ENCODE peak calls at places on chromosomes 2 and 18, in six cellular contexts. I, K, L, J, A and R are unnamed samples.

GRCh38 chr2:53854678-53855077 is 5.1 kb downstream of the GPR75 start:
- DNase-seq in I (no peak), K (peak; percentile 10), L (no peak), J (no peak), A (no peak), R (no peak)

GRCh38 chr2:69997296-69998184 is 36.1 kb upstream of the ASPRV1 start:
- DNase-seq in I (peak; percentile 70), K (peak; percentile 71), L (no peak), J (no peak), A (no peak), R (peak; percentile 69)

GRCh38 chr18:46073474-46074331 is 1.6 kb upstream of the PSTPIP2 start:
- DNase-seq in I (no peak), K (peak; percentile 69), L (peak; percentile 62), J (no peak), A (peak; percentile 57), R (peak; percentile 32)

GRCh38 chr2:212607080-212607479 is 68.5 kb upstream of the ERBB4 start:
- DNase-seq in I (no peak), K (no peak), L (no peak), J (no peak), A (no peak), R (no peak)

GRCh38 chr18:48955528-48956261 is 4.9 kb upstream of the SMAD7 start:
- DNase-seq in I (no peak), K (peak; percentile 85), L (no peak), J (no peak), A (no peak), R (no peak)

GRCh38 chr18:48680871-48681270 is 142.0 kb downstream of the CTIF start:
- DNase-seq in I (no peak), K (no peak), L (no peak), J (no peak), A (no peak), R (no peak)

GRCh38 chr2:167438206-167438605 is 549.9 kb downstream of the XIRP2 start:
- DNase-seq in I (no peak), K (peak; percentile 67), L (peak; percentile 14), J (no peak), A (no peak), R (no peak)

GRCh38 chr2:38406597-38407110 is 29.6 kb upstream of the ATL2 start:
- DNase-seq in I (no peak), K (no peak), L (peak; percentile 82), J (no peak), A (no peak), R (no peak)

GRCh38 chr2:222102746-222103349 is 195.9 kb downstream of the PAX3 start:
- DNase-seq in I (no peak), K (no peak), L (no peak), J (no peak), A (no peak), R (no peak)

GRCh38 chr18:79634186-79634585 is 45.4 kb upstream of the CTDP1 start:
- DNase-seq in I (no peak), K (no peak), L (no peak), J (no peak), A (no peak), R (no peak)

GRCh38 chr18:79635127-79635726 is 44.4 kb upstream of the CTDP1 start:
- DNase-seq in I (no peak), K (no peak), L (no peak), J (no peak), A (no peak), R (no peak)

GRCh38 chr18:79631761-79632446 is 47.7 kb upstream of the CTDP1 start:
- DNase-seq in I (no peak), K (no peak), L (no peak), J (no peak), A (no peak), R (no peak)

GRCh38 chr18:79632765-79633164 is 46.8 kb upstream of the CTDP1 start:
- DNase-seq in I (no peak), K (no peak), L (no peak), J (no peak), A (no peak), R (no peak)

DNA sequence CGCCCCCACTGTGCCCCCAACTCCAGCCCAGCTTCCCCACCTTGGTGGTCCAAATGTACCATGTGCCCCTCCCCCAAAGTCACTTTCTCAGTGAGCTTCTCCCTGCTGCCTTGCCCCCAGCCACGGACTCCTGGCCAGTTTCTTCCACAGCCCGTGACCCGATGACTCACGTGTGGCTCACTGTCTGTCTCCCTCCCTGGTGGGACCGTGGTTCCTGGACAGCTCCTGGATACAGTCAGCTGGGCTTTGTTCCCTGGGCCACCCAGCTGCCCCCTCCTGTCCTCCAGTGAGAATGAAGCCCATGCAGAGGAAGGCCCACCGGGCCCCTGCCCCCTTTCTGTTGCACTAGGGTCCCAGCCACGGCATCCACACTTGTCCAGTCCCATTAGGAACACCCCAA is 45.0 kb upstream of the CTDP1 start:
- DNase-seq in I (no peak), K (no peak), L (no peak), J (no peak), A (no peak), R (no peak)
- TF ChIP-seq SMC3 in I (no peak), K (no peak), L (no peak), J (no peak), A (no peak), R (no peak)

GRCh38 chr2:46002947-46003346 is 294.3 kb upstream of the EPAS1 start:
- DNase-seq in I (no peak), K (no peak), L (no peak), J (no peak), A (no peak), R (no peak)

GRCh38 chr2:46000660-46001059 is 296.5 kb upstream of the EPAS1 start:
- DNase-seq in I (no peak), K (no peak), L (no peak), J (no peak), A (no peak), R (no peak)

GRCh38 chr2:46002507-46002883 is 294.7 kb upstream of the EPAS1 start:
- DNase-seq in I (no peak), K (peak; percentile 79), L (peak; percentile 88), J (no peak), A (no peak), R (no peak)

GRCh38 chr2:46001741-46002506 is 295.3 kb upstream of the EPAS1 start:
- DNase-seq in I (no peak), K (peak; percentile 87), L (peak; percentile 37), J (no peak), A (no peak), R (no peak)

GRCh38 chr2:46001290-46001689 is 295.9 kb upstream of the EPAS1 start:
- DNase-seq in I (no peak), K (no peak), L (no peak), J (no peak), A (no peak), R (no peak)
- TF ChIP-seq SMC3 in I (no peak), K (no peak), L (no peak), J (no peak), A (no peak), R (no peak)

GRCh38 chr2:239331560-239331959 is 69.3 kb downstream of the HDAC4 start:
- DNase-seq in I (no peak), K (no peak), L (no peak), J (no peak), A (no peak), R (no peak)
- TF ChIP-seq SMC3 in I (no peak), K (no peak), L (no peak), J (no peak), A (no peak), R (no peak)

GRCh38 chr18:50986360-50987087 is 18.7 kb downstream of the ELAC1 start:
- DNase-seq in I (no peak), K (peak; percentile 65), L (no peak), J (no peak), A (no peak), R (no peak)
- TF ChIP-seq SMC3 in I (no peak), K (no peak), L (no peak), J (no peak), A (no peak), R (no peak)

DNA sequence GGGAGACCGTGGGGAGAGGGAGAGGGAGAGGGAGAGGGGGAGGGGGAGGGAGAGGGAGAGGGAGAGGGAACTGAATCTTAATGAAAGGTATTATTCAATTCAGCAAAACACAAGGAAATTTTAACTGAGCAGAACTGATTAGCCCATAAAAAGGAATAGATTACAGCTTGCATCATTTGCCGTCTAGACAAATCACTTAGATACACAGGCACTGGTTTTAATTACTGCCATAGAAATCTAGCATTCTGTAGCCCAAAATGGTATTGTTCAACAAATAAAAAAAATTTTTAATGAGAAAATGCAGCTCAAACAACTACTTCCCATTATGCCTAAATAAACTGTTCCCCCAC is 7.9 kb upstream of the KCNF1 start:
- DNase-seq in I (no peak), K (no peak), L (no peak), J (no peak), A (no peak), R (no peak)
- TF ChIP-seq SMC3 in I (no peak), K (no peak), L (no peak), J (no peak), A (no peak), R (no peak)

GRCh38 chr2:219078126-219078525 is 17.4 kb upstream of the IHH start:
- DNase-seq in I (no peak), K (no peak), L (no peak), J (no peak), A (no peak), R (no peak)
- TF ChIP-seq SMC3 in I (no peak), K (no peak), L (no peak), J (no peak), A (no peak), R (no peak)

DNA sequence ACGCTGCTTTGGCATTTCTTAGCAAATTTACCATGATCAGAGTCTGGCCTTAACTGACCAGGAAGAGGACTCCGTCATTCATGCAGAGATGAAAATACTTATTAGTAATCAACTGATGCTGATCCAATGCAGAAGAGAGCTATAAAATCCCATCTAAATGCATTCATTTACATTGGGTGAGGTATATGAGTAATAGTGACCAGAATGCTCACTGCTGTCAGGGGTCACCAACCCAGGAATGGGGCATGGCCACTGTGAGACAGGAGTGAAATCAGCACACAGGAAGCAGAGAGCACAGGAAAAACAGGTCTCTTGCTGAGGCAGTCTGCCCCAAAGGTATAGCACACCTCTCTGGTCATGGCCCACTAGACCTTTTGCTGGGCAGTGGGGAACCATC is 68.1 kb upstream of the TMEM247 start:
- DNase-seq in I (no peak), K (no peak), L (no peak), J (no peak), A (no peak), R (no peak)
- TF ChIP-seq SMC3 in I (no peak), K (no peak), L (no peak), J (no peak), A (no peak), R (no peak)

GRCh38 chr2:7992612-7993596 is 689.0 kb upstream of the ID2 start:
- DNase-seq in I (no peak), K (peak; percentile 49), L (no peak), J (no peak), A (peak; percentile 68), R (no peak)
- TF ChIP-seq SMC3 in I (no peak), K (no peak), L (no peak), J (no peak), A (no peak), R (no peak)

GRCh38 chr18:50559750-50560680 is at the start of gene MAPK4:
- DNase-seq in I (no peak), K (no peak), L (no peak), J (no peak), A (peak; percentile 89), R (peak; percentile 72)
- TF ChIP-seq SMC3 in I (no peak), K (no peak), L (no peak), J (no peak), A (no peak), R (no peak)

GRCh38 chr18:62610509-62611394 is 87.9 kb downstream of the ZCCHC2 start:
- DNase-seq in I (no peak), K (no peak), L (no peak), J (no peak), A (peak; percentile 49), R (peak; percentile 67)
- TF ChIP-seq SMC3 in I (no peak), K (no peak), L (no peak), J (no peak), A (no peak), R (no peak)